ENCODE peak calls at places on chromosomes 4 and X, in nine cellular contexts. L is A549, Y is body of pancreas, V is esophagus squamous epithelium, I is adrenal gland, A is astrocyte, C is DND-41, T is mesendoderm, F is stomach. O is an unnamed sample.

GRCh38 chr4:10635096-10635495 is 49.5 kb downstream of the CLNK start:
- DNase-seq in L (no peak), Y (no peak), V (no peak), I (no peak), A (no peak), C (no peak), T (no peak), F (no peak), O (no peak)

GRCh38 chr4:152619556-152619955 is 60.2 kb downstream of the TMEM154 start:
- DNase-seq in L (no peak), Y (no peak), V (no peak), I (no peak), A (no peak), C (no peak), T (no peak), F (no peak), O (no peak)

GRCh38 chr4:71290074-71290473 is 48.7 kb upstream of the SLC4A4 start:
- DNase-seq in L (no peak), Y (no peak), V (no peak), I (no peak), A (peak), C (no peak), T (no peak), F (no peak), O (no peak)

GRCh38 chrX:47217121-47217851 is 1.2 kb upstream of the CDK16 start:
- DNase-seq in L (no peak), Y (peak), V (no peak), I (peak), A (peak), C (no peak), T (peak), F (no peak), O (no peak)

GRCh38 chrX:124641737-124642491 is 295.6 kb downstream of the SH2D1A start:
- DNase-seq in L (no peak), Y (no peak), V (no peak), I (no peak), A (no peak), C (no peak), T (no peak), F (no peak), O (no peak)

GRCh38 chr4:84726356-84726755 is 143.4 kb downstream of the CDS1 start:
- DNase-seq in L (no peak), Y (no peak), V (no peak), I (no peak), A (no peak), C (no peak), T (no peak), F (no peak), O (no peak)

GRCh38 chrX:55867254-55867653 is 149.7 kb downstream of the RRAGB start:
- DNase-seq in L (no peak), Y (no peak), V (no peak), I (no peak), A (peak), C (no peak), T (no peak), F (no peak), O (no peak)

GRCh38 chr4:154491731-154492249 is at the start of gene DCHS2:
- DNase-seq in L (no peak), Y (no peak), V (no peak), I (peak), A (no peak), C (no peak), T (peak), F (no peak), O (no peak)

GRCh38 chr4:153758688-153759406 is 977 bp downstream of the RNF175 start:
- DNase-seq in L (no peak), Y (no peak), V (no peak), I (no peak), A (no peak), C (no peak), T (peak), F (no peak), O (no peak)

GRCh38 chrX:129754266-129755024 is 15.7 kb downstream of the XPNPEP2 start:
- DNase-seq in L (no peak), Y (no peak), V (no peak), I (no peak), A (no peak), C (no peak), T (peak), F (no peak), O (no peak)

GRCh38 chrX:136867518-136867917 is 13.0 kb downstream of the RBMX start:
- DNase-seq in L (no peak), Y (no peak), V (no peak), I (no peak), A (no peak), C (no peak), T (no peak), F (no peak), O (no peak)

GRCh38 chrX:150607200-150607599 is 38.8 kb downstream of the MTM1 start:
- DNase-seq in L (no peak), Y (no peak), V (no peak), I (no peak), A (no peak), C (no peak), T (no peak), F (no peak), O (no peak)

GRCh38 chrX:134948333-134949241 is 42.2 kb upstream of the SMIM10 start:
- DNase-seq in L (peak), Y (no peak), V (no peak), I (peak), A (peak), C (no peak), T (peak), F (no peak), O (no peak)

GRCh38 chrX:132488819-132489255 is at the start of gene MBNL3:
- DNase-seq in L (peak), Y (peak), V (peak), I (peak), A (peak), C (peak), T (peak), F (peak), O (no peak)

GRCh38 chrX:68995780-68996551 is 167.1 kb downstream of the EFNB1 start:
- DNase-seq in L (no peak), Y (peak), V (no peak), I (peak), A (peak), C (no peak), T (no peak), F (no peak), O (no peak)

GRCh38 chr4:10032625-10033024 is 11.3 kb upstream of the SLC2A9 start:
- DNase-seq in L (peak), Y (peak), V (no peak), I (peak), A (peak), C (no peak), T (no peak), F (no peak), O (peak)

GRCh38 chr4:78057135-78057599 is at the start of gene FRAS1:
- DNase-seq in L (peak), Y (peak), V (no peak), I (no peak), A (peak), C (peak), T (peak), F (no peak), O (no peak)

GRCh38 chr4:181687116-181687515 is 556.1 kb upstream of the TENM3 start:
- DNase-seq in L (no peak), Y (no peak), V (no peak), I (no peak), A (peak), C (no peak), T (no peak), F (no peak), O (no peak)

GRCh38 chr4:181688416-181688815 is 554.8 kb upstream of the TENM3 start:
- DNase-seq in L (no peak), Y (no peak), V (no peak), I (no peak), A (peak), C (no peak), T (peak), F (no peak), O (no peak)

GRCh38 chr4:181684310-181684709 is 558.9 kb upstream of the TENM3 start:
- DNase-seq in L (no peak), Y (no peak), V (no peak), I (no peak), A (peak), C (no peak), T (no peak), F (no peak), O (no peak)

GRCh38 chr4:181685911-181686310 is 557.3 kb upstream of the TENM3 start:
- DNase-seq in L (no peak), Y (no peak), V (no peak), I (no peak), A (peak), C (no peak), T (peak), F (no peak), O (no peak)

DNA sequence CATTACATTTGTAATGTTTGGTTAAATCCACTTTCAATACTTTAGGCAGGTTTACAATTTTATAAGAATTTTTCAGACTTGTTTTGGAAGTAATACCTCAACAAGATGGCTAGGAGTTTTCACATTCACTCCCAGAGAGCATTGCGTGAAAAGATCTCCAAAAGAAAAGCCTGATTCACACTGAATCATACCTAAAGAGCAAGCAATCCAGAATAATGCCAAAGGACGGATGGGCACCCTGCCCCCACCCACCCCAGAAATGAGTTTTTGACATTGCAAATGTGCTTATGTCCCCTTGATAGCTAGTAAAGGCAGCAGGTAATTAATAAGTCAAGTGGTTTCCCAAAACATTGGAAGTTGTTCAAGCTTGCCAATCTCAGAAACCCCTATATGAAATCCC is 557.7 kb upstream of the TENM3 start:
- DNase-seq in L (no peak), Y (no peak), V (no peak), I (no peak), A (peak), C (no peak), T (no peak), F (no peak), O (no peak)
- H3K27ac ChIP-seq in L (no peak), Y (no peak), V (no peak), I (no peak), A (peak), C (no peak), T (no peak), F (no peak), O (no peak)

GRCh38 chr4:186806679-186807078 is 83.0 kb upstream of the FAT1 start:
- DNase-seq in L (no peak), Y (no peak), V (no peak), I (no peak), A (no peak), C (no peak), T (no peak), F (no peak), O (no peak)

GRCh38 chr4:186808635-186809018 is 85.0 kb upstream of the FAT1 start:
- DNase-seq in L (no peak), Y (no peak), V (no peak), I (peak), A (peak), C (no peak), T (no peak), F (no peak), O (peak)

GRCh38 chr4:186807131-186807530 is 83.5 kb upstream of the FAT1 start:
- DNase-seq in L (no peak), Y (no peak), V (no peak), I (no peak), A (no peak), C (no peak), T (no peak), F (no peak), O (no peak)

GRCh38 chr4:186807809-186808634 is 84.4 kb upstream of the FAT1 start:
- DNase-seq in L (no peak), Y (no peak), V (no peak), I (no peak), A (peak), C (no peak), T (no peak), F (no peak), O (no peak)

GRCh38 chr4:186805020-186805820 is 81.6 kb upstream of the FAT1 start:
- DNase-seq in L (peak), Y (no peak), V (no peak), I (no peak), A (no peak), C (no peak), T (no peak), F (no peak), O (no peak)
- H3K27ac ChIP-seq in L (peak), Y (no peak), V (no peak), I (no peak), A (no peak), C (no peak), T (no peak), F (no peak), O (no peak)

DNA sequence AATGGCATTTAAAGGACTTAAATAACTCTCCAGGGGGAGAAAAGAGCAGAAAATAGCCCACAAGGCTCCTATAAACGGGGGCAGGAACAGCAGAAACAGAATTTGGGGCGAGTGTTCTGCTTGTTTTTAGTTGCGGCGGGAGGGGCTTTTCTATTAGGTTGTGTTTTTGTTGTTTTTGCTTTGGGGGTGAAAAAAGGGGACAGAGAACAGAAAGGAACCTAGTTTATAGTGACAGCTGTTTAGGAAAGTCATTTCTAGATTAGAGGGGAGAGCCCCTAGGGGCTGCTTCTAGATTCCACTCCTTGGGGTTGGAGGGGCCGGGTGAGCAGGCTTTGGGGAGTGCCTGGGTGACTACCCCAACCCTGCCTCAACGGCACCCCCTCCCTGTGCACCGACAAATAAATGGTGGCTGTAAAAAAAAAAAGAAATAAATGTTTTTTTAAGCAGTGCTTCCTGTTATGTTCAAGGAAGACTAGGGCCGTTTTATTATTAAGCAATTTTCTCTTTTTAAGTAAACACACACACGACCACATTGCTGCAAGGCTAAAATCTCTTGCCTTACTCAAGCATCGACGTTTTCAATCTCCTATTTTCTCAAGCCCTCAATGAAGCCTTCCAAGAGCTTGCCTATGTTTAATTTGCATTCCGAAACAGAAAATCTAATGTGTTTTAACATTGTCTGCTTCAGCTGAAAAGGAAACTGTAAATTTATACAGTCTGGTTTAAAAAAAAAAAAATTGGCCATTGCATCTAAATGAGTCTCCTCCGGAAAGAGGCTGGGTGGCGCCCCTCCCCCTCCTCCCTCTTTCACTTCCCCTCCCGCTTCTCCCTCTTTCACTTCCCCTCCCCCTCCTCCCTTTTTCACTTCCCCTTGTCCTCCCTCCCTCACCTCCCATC is 123.3 kb upstream of the TBL1X start:
- DNase-seq in L (peak), Y (peak), V (peak), I (peak), A (peak), C (peak), T (peak), F (peak), O (no peak)
- H3K27ac ChIP-seq in L (peak), Y (peak), V (peak), I (peak), A (peak), C (peak), T (no peak), F (peak), O (no peak)

GRCh38 chr4:16820304-16820703 is 78.1 kb downstream of the LDB2 start:
- DNase-seq in L (no peak), Y (no peak), V (no peak), I (peak), A (no peak), C (no peak), T (peak), F (no peak), O (no peak)

GRCh38 chr4:16824278-16824806 is 74.1 kb downstream of the LDB2 start:
- DNase-seq in L (no peak), Y (no peak), V (no peak), I (no peak), A (no peak), C (no peak), T (no peak), F (no peak), O (no peak)

GRCh38 chr4:16818005-16818404 is 80.4 kb downstream of the LDB2 start:
- DNase-seq in L (no peak), Y (no peak), V (no peak), I (no peak), A (no peak), C (no peak), T (peak), F (no peak), O (no peak)

GRCh38 chr4:16819652-16820051 is 78.8 kb downstream of the LDB2 start:
- DNase-seq in L (no peak), Y (no peak), V (no peak), I (no peak), A (no peak), C (no peak), T (no peak), F (no peak), O (no peak)
- H3K27ac ChIP-seq in L (no peak), Y (no peak), V (no peak), I (no peak), A (no peak), C (no peak), T (no peak), F (no peak), O (no peak)

GRCh38 chr4:66691101-66691500 is 854.2 kb downstream of the CENPC start:
- DNase-seq in L (no peak), Y (no peak), V (no peak), I (no peak), A (no peak), C (no peak), T (peak), F (no peak), O (no peak)
- H3K27ac ChIP-seq in L (no peak), Y (no peak), V (no peak), I (no peak), A (no peak), C (no peak), T (no peak), F (no peak), O (no peak)

O was measured in epithelial cell of prostate.